ENCODE peak calls at places on chromosomes 7 and 10, in four cellular contexts. Z is esophagus squamous epithelium, I is psoas muscle, F is breast epithelium. E is an unnamed sample.
A peak's percentile ranks its signal among the peaks of the same experiment; 100 is the strongest.

GRCh38 chr7:18429547-18429946 is 66.0 kb upstream of the HDAC9 start:
- DNase-seq in Z (no peak), F (no peak), I (no peak), E (no peak)

GRCh38 chr10:76114556-76114955 is 683.1 kb downstream of the LRMDA start:
- DNase-seq in F (no peak), I (no peak), Z (no peak), E (no peak)

GRCh38 chr10:34295142-34295548 is 520.0 kb downstream of the PARD3 start:
- DNase-seq in I (no peak), Z (no peak), F (no peak), E (no peak)

GRCh38 chr7:55132890-55133551 is 114.2 kb downstream of the EGFR start:
- DNase-seq in Z (no peak), I (peak; percentile 54), F (no peak), E (peak; percentile 95)

GRCh38 chr10:124651402-124651887 is 92.7 kb downstream of the FAM53B start:
- DNase-seq in Z (no peak), I (no peak), F (no peak), E (no peak)

GRCh38 chr7:29495618-29496017 is 68.0 kb upstream of the PRR15 start:
- DNase-seq in I (no peak), Z (no peak), F (no peak), E (no peak)

GRCh38 chr10:132306951-132307751 is 599 bp downstream of the STK32C start:
- DNase-seq in F (peak; percentile 65), Z (no peak), I (peak; percentile 53), E (no peak)

GRCh38 chr7:36129048-36129534 is 24.0 kb upstream of the EEPD1 start:
- DNase-seq in F (no peak), I (peak; percentile 45), Z (no peak), E (no peak)

GRCh38 chr7:73900286-73900685 is 39.3 kb downstream of the TMEM270 start:
- DNase-seq in I (no peak), Z (no peak), F (no peak), E (no peak)

GRCh38 chr10:29239569-29240472 is 49.0 kb upstream of the LYZL1 start:
- DNase-seq in Z (no peak), F (no peak), I (no peak), E (no peak)

GRCh38 chr7:51253157-51253556 is 63.5 kb downstream of the COBL start:
- DNase-seq in Z (no peak), I (no peak), F (no peak), E (no peak)

GRCh38 chr10:110502851-110503301 is 5.2 kb downstream of the DUSP5 start:
- DNase-seq in Z (no peak), F (no peak), I (no peak), E (no peak)
- H3K4me1 ChIP-seq in Z (peaks cover 92% of the 10 kb centered on the region), F (peaks cover 23% of the 10 kb centered on the region), I (peaks cover 34% of the 10 kb centered on the region), E (peaks cover 56% of the 10 kb centered on the region)

DNA sequence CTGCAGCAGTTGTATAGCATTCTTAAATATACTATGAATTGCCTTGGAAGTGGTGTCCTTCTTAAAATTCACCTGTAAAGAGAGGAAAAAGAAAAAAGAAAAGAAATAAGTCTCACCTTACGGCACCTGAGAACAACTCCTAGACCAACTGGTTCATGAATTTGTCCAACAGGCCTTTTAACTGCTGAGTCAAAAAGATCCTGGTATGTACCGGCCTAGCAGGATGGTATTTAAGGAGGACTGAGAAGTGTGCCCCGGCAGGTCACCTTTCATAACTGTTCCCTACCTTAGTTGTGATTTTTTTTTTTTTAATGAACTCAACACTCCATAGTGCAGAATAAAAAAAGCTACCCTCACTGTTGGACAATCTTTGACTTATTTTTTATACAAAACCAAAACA is 25.8 kb downstream of the STN1 start:
- DNase-seq in I (no peak), F (no peak), Z (no peak), E (no peak)
- H3K4me1 ChIP-seq in I (peaks cover 45% of the 10 kb centered on the region), F (peaks cover 8% of the 10 kb centered on the region), Z (peaks cover 96% of the 10 kb centered on the region), E (peaks cover 80% of the 10 kb centered on the region)

DNA sequence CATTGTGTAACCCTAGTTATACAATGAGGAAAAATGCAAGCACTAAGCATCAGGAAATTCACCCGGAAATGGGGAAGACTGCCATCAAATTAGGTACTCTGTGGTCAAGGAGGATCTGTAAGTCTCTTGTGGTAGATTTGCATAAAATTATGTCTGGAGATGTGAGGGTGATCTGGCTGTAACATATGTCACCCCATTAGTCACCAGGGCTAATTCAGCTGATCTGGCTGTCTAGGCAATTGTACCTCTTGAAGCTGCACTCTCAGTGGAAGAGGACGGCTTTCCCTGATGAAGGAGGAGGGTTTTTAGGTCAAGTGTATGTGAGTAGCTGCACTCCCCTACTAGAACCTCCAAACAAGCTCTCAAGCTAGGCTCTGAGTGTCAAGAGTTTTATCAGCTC is 14.8 kb downstream of the AKR1D1 start:
- DNase-seq in F (no peak), I (no peak), Z (no peak), E (no peak)
- H3K4me1 ChIP-seq in F (no peaks in the 10 kb centered on the region), I (no peaks in the 10 kb centered on the region), Z (no peaks in the 10 kb centered on the region), E (no peaks in the 10 kb centered on the region)

GRCh38 chr7:21357146-21358097 is 70.5 kb upstream of the SP4 start:
- DNase-seq in F (no peak), I (no peak), Z (no peak), E (no peak)

GRCh38 chr7:21355406-21355874 is 72.4 kb upstream of the SP4 start:
- DNase-seq in Z (no peak), I (no peak), F (no peak), E (no peak)

GRCh38 chr7:21361413-21362130 is 66.3 kb upstream of the SP4 start:
- DNase-seq in Z (no peak), F (no peak), I (no peak), E (no peak)

GRCh38 chr7:21354284-21354683 is 73.6 kb upstream of the SP4 start:
- DNase-seq in Z (no peak), F (no peak), I (no peak), E (no peak)

GRCh38 chr7:21358640-21359039 is 69.2 kb upstream of the SP4 start:
- DNase-seq in I (no peak), F (no peak), Z (no peak), E (no peak)
- H3K4me1 ChIP-seq in I (no peaks in the 10 kb centered on the region), F (no peaks in the 10 kb centered on the region), Z (no peaks in the 10 kb centered on the region), E (no peaks in the 10 kb centered on the region)

DNA sequence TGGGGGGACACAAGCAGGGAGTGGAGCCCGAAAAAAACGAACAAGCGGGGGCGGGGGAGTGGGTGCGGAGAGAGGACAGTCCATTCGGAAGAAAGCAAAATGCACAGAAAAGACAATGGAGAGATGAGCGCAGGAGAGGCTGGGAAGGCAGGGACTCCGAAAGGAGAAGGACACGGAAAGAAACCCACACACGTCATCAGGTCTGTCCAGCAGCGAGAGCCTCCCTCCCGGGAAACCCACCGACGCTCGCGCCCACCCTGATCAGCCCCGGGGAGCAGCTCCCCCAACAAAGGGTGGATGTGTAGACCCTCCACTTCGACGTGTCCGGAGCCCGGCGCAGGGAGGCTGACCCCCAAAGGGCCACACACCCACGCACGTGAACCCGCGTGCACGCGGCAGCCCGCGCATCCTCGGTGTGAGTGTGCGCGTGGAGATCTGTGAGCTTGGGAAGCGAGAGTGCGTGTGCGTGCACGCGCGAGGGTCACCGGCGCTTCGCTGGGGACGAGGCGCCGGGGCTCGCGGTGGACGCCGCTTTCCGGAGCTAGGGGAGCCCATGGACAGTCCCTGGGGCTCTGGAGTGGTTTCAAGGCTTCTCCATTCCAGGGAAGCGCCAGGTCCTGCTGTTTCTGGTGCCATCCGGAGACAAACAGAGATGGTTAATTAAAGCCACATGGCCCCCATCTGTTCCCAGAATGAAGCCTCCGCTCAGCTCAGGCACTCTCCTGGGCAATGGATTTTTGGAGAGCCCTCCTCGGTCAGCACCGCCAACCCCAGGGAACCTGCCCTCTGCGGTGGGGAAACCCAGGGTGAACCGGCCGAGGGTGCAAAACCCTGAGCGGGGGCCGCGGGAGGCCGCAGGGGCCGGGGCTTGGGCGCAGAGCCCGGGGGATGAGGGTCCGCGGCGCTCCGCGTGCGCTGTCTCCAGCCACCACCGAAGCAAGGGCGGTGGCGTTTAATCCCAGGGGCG is 919 bp downstream of the LAMB1 start:
- DNase-seq in Z (no peak), I (peak; percentile 47), F (no peak), E (no peak)
- H3K4me1 ChIP-seq in Z (peaks cover 75% of the 10 kb centered on the region), I (peaks cover 3% of the 10 kb centered on the region), F (no peaks in the 10 kb centered on the region), E (peaks cover 28% of the 10 kb centered on the region)

GRCh38 chr7:131075406-131075805 is 252.3 kb upstream of the MKLN1 start:
- DNase-seq in I (no peak), Z (no peak), F (no peak), E (no peak)
- H3K4me1 ChIP-seq in I (peaks cover 61% of the 10 kb centered on the region), Z (peaks cover 65% of the 10 kb centered on the region), F (peaks cover 9% of the 10 kb centered on the region), E (peaks cover 67% of the 10 kb centered on the region)

GRCh38 chr10:112954974-112955735 is 5.1 kb downstream of the TCF7L2 start:
- DNase-seq in Z (no peak), F (no peak), I (no peak), E (no peak)
- H3K4me1 ChIP-seq in Z (peaks cover 81% of the 10 kb centered on the region), F (peaks cover 12% of the 10 kb centered on the region), I (peaks cover 43% of the 10 kb centered on the region), E (peaks cover 66% of the 10 kb centered on the region)

GRCh38 chr10:71753091-71753959 is 20.0 kb downstream of the VSIR start:
- DNase-seq in Z (no peak), I (no peak), F (no peak), E (no peak)

GRCh38 chr10:71752391-71753090 is 20.8 kb downstream of the VSIR start:
- DNase-seq in Z (no peak), F (no peak), I (no peak), E (no peak)

GRCh38 chr10:71750124-71750841 is 23.0 kb downstream of the VSIR start:
- DNase-seq in F (no peak), Z (no peak), I (no peak), E (no peak)

GRCh38 chr10:71750986-71751385 is 22.3 kb downstream of the VSIR start:
- DNase-seq in I (no peak), Z (no peak), F (no peak), E (no peak)

DNA sequence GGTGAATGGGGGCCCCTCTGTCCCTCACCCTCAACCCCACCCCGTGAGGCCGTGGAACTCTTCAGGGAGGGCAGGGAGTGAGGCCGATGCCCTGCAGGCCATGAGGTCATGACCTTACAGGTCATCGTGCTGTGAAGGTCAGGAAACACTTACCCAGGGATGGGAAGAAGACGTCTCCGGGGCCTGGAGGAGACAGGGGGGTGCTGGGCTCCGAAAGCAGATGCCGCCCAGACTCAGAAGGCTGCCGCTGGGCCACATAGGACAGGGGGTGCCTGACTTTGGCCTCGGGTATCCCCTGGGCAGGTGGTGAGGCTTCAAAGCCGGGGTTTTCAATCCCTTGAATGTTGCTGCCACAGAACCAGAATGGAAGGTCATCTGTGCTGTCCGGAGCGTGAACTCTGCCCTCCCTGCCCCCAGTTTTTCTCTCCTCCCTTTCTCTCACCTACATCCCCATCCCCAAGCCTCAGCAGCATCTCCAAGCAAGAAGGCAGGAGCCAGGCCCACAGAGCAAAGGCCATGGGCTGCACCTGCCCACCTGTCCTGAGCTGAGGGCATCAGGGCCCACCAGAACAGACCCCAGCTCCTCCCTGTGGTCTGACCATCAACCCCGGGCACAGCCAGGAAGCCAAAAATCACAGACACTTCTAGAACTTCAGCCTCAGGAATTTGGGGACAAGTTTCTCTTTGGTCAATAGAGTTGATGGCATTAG is 21.6 kb downstream of the VSIR start:
- DNase-seq in F (no peak), Z (no peak), I (no peak), E (no peak)
- H3K4me1 ChIP-seq in F (peaks cover 17% of the 10 kb centered on the region), Z (peaks cover 95% of the 10 kb centered on the region), I (peaks cover 80% of the 10 kb centered on the region), E (peaks cover 82% of the 10 kb centered on the region)

E was measured in vagina.